ENCODE peak calls at places on chromosome 11, in seven cellular contexts. Y is kidney epithelial cell; S is stimulated activated CD8-positive, alpha-beta memory T cell treated with anti-CD3 and anti-CD28 coated beads, Interleukin-15, amount 100 ng/mL, for 48 hours; L is cerebellum; H is endothelial cell; N is naive thymus-derived CD8-positive, alpha-beta T cell; K is stimulated activated CD4-positive, alpha-beta T cell treated with anti-CD3 and anti-CD28 coated beads, Interleukin-15, amount 100 ng/mL, for 24 hours. W is an unnamed sample.

GRCh38 chr11:20754957-20755356 is 85.6 kb downstream of the NELL1 start:
- DNase-seq in Y (no peak), S (no peak), L (no peak), H (no peak), N (no peak), K (no peak), W (no peak)

GRCh38 chr11:119366690-119367620 is 14.5 kb downstream of the USP2 start:
- DNase-seq in Y (no peak), S (no peak), L (no peak), H (no peak), N (no peak), K (no peak), W (peak; percentile 47)

GRCh38 chr11:130181295-130182272 is 22.0 kb downstream of the ST14 start:
- DNase-seq in Y (no peak), S (no peak), L (no peak), H (no peak), N (no peak), K (no peak), W (peak; percentile 67)

GRCh38 chr11:65132238-65132987 is 1.9 kb downstream of the SYVN1 start:
- DNase-seq in Y (no peak), S (no peak), L (no peak), H (no peak), N (no peak), K (no peak), W (no peak)

GRCh38 chr11:80331694-80332093 is 890.9 kb upstream of the TENM4 start:
- DNase-seq in Y (no peak), S (no peak), L (no peak), H (no peak), N (no peak), K (no peak), W (no peak)

GRCh38 chr11:113176561-113176960 is 137.8 kb upstream of the TTC12 start:
- DNase-seq in Y (no peak), S (no peak), L (no peak), H (no peak), N (no peak), K (no peak), W (peak; percentile 86)

GRCh38 chr11:110907629-110908028 is 195.4 kb upstream of the ARHGAP20 start:
- DNase-seq in Y (peak; percentile 98), S (no peak), L (no peak), H (no peak), N (no peak), K (peak; percentile 7), W (peak; percentile 98)

GRCh38 chr11:6431861-6432260 is 8.9 kb downstream of the HPX start:
- DNase-seq in Y (peak; percentile 29), S (no peak), L (no peak), H (no peak), N (no peak), K (no peak), W (no peak)

GRCh38 chr11:76588455-76589325 is 81.9 kb downstream of the LRRC32 start:
- DNase-seq in Y (no peak), S (peak; percentile 53), L (no peak), H (peak; percentile 33), N (no peak), K (peak; percentile 76), W (peak; percentile 73)

GRCh38 chr11:9207229-9207628 is 57.9 kb downstream of the DENND5A start:
- DNase-seq in Y (no peak), S (no peak), L (no peak), H (no peak), N (no peak), K (no peak), W (no peak)

GRCh38 chr11:94151903-94152677 is 23.4 kb downstream of the PANX1 start:
- DNase-seq in Y (peak; percentile 67), S (no peak), L (no peak), H (no peak), N (no peak), K (peak; percentile 47), W (peak; percentile 90)

GRCh38 chr11:133383689-133384088 is 148.6 kb downstream of the OPCML start:
- DNase-seq in Y (no peak), S (no peak), L (no peak), H (no peak), N (no peak), K (no peak), W (no peak)

GRCh38 chr11:117218133-117218915 is 13.5 kb downstream of the PCSK7 start:
- DNase-seq in Y (no peak), S (no peak), L (no peak), H (no peak), N (no peak), K (no peak), W (peak; percentile 46)

GRCh38 chr11:113675003-113675471 is 31.1 kb downstream of the TMPRSS5 start:
- DNase-seq in Y (peak; percentile 85), S (peak; percentile 35), L (no peak), H (no peak), N (no peak), K (peak; percentile 12), W (peak; percentile 77)

GRCh38 chr11:66275396-66275795 is 2.6 kb upstream of the CNIH2 start:
- DNase-seq in Y (no peak), S (no peak), L (no peak), H (no peak), N (no peak), K (no peak), W (no peak)

GRCh38 chr11:121210445-121210970 is 82.1 kb upstream of the SC5D start:
- DNase-seq in Y (no peak), S (no peak), L (no peak), H (no peak), N (no peak), K (no peak), W (no peak)

GRCh38 chr11:62909107-62909894 is 11.9 kb downstream of the CHRM1 start:
- DNase-seq in Y (no peak), S (no peak), L (peak; percentile 20), H (peak; percentile 84), N (no peak), K (peak; percentile 46), W (peak; percentile 70)

GRCh38 chr11:3723014-3723708 is 52.0 kb upstream of the CHRNA10 start:
- DNase-seq in Y (no peak), S (no peak), L (no peak), H (no peak), N (no peak), K (no peak), W (peak; percentile 98)

GRCh38 chr11:79040348-79040747 is 400.5 kb downstream of the TENM4 start:
- DNase-seq in Y (no peak), S (no peak), L (no peak), H (no peak), N (no peak), K (no peak), W (no peak)

GRCh38 chr11:132424433-132424832 is 1054.0 kb downstream of the NTM start:
- DNase-seq in Y (no peak), S (no peak), L (no peak), H (no peak), N (no peak), K (no peak), W (no peak)

GRCh38 chr11:33916736-33917135 is 24.9 kb upstream of the LMO2 start:
- DNase-seq in Y (no peak), S (no peak), L (no peak), H (no peak), N (no peak), K (no peak), W (no peak)

GRCh38 chr11:78037056-78037455 is 14.0 kb upstream of the KCTD14 start:
- DNase-seq in Y (no peak), S (no peak), L (no peak), H (no peak), N (no peak), K (no peak), W (no peak)

GRCh38 chr11:76597533-76598425 is 72.8 kb downstream of the LRRC32 start:
- DNase-seq in Y (no peak), S (no peak), L (no peak), H (no peak), N (no peak), K (no peak), W (no peak)

GRCh38 chr11:124297921-124298320 is 15.8 kb downstream of the OR8D1 start:
- DNase-seq in Y (no peak), S (no peak), L (no peak), H (no peak), N (no peak), K (no peak), W (no peak)

GRCh38 chr11:134349109-134349801 is 17.5 kb downstream of the GLB1L2 start:
- DNase-seq in Y (no peak), S (no peak), L (no peak), H (no peak), N (no peak), K (no peak), W (no peak)

GRCh38 chr11:57982763-57983162 is 40.9 kb upstream of the OR9Q1 start:
- DNase-seq in Y (no peak), S (no peak), L (no peak), H (no peak), N (no peak), K (no peak), W (no peak)

W was measured in fibroblast of villous mesenchyme.